ENCODE peak calls at places on chromosomes 2 and 18, in eight cellular contexts. E, Z, X, R, W, C, I and K are unnamed samples.

GRCh38 chr2:71455741-71456569 is 2.6 kb downstream of the DYSF start:
- DNase-seq in E (no peak), Z (no peak), X (no peak), R (peak; percentile 81), W (peak; percentile 61), C (peak; percentile 69), I (no peak), K (no peak)

GRCh38 chr2:75666821-75667344 is 20.3 kb downstream of the MRPL19 start:
- DNase-seq in E (no peak), Z (no peak), X (no peak), R (no peak), W (no peak), C (no peak), I (no peak), K (no peak)

GRCh38 chr2:85326946-85327756 is 638 bp downstream of the TGOLN2 start:
- DNase-seq in E (no peak), Z (peak; percentile 23), X (peak; percentile 29), R (peak; percentile 73), W (peak; percentile 32), C (peak; percentile 51), I (peak; percentile 55), K (no peak)

GRCh38 chr18:48891721-48892120 is 59.0 kb downstream of the SMAD7 start:
- DNase-seq in E (no peak), Z (no peak), X (no peak), R (peak; percentile 56), W (no peak), C (no peak), I (no peak), K (no peak)

GRCh38 chr2:39663187-39663930 is 2.4 kb upstream of the TMEM178A start:
- DNase-seq in E (no peak), Z (no peak), X (no peak), R (no peak), W (no peak), C (no peak), I (no peak), K (no peak)

GRCh38 chr2:83516503-83516902 is 942.6 kb downstream of the SUCLG1 start:
- DNase-seq in E (no peak), Z (no peak), X (no peak), R (no peak), W (no peak), C (no peak), I (no peak), K (no peak)

GRCh38 chr2:12262681-12263436 is 453.9 kb upstream of the TRIB2 start:
- DNase-seq in E (peak; percentile 34), Z (no peak), X (no peak), R (no peak), W (no peak), C (no peak), I (peak; percentile 3), K (no peak)

GRCh38 chr18:33115476-33115875 is 325.0 kb downstream of the CCDC178 start:
- DNase-seq in E (no peak), Z (no peak), X (no peak), R (no peak), W (no peak), C (no peak), I (no peak), K (no peak)

GRCh38 chr2:148640767-148641166 is 3.8 kb upstream of the EPC2 start:
- DNase-seq in E (no peak), Z (no peak), X (peak; percentile 50), R (no peak), W (no peak), C (no peak), I (peak; percentile 19), K (no peak)

GRCh38 chr2:24050041-24050655 is 607 bp downstream of the FKBP1B start:
- DNase-seq in E (no peak), Z (no peak), X (no peak), R (peak; percentile 69), W (peak; percentile 46), C (peak; percentile 28), I (no peak), K (no peak)

GRCh38 chr18:13574761-13575160 is 151.6 kb downstream of the FAM210A start:
- DNase-seq in E (no peak), Z (no peak), X (no peak), R (no peak), W (no peak), C (no peak), I (no peak), K (no peak)

GRCh38 chr2:7288484-7288883 is 371.3 kb downstream of the RNF144A start:
- DNase-seq in E (peak; percentile 80), Z (no peak), X (no peak), R (no peak), W (no peak), C (no peak), I (peak; percentile 79), K (no peak)